ENCODE peak calls at places on chromosomes 4 and X, in ten cellular contexts. J, S, U, H, Q, C, D, T, F and Y are unnamed samples.

GRCh38 chr4:106694232-106694631 is 325.7 kb upstream of the GIMD1 start:
- DNase-seq in J (no peak), S (no peak), U (no peak), H (peak; percentile 35), Q (no peak), C (no peak), D (no peak), T (no peak), F (no peak), Y (no peak)

GRCh38 chr4:137678796-137679195 is 146.5 kb upstream of the PCDH18 start:
- DNase-seq in J (peak; percentile 39), S (no peak), U (no peak), H (peak; percentile 52), Q (no peak), C (no peak), D (peak; percentile 51), T (no peak), F (no peak), Y (peak; percentile 57)

GRCh38 chrX:100648601-100649417 is 4.8 kb downstream of the SRPX2 start:
- DNase-seq in J (peak; percentile 95), S (no peak), U (no peak), H (no peak), Q (no peak), C (no peak), D (peak; percentile 65), T (no peak), F (no peak), Y (peak; percentile 84)

GRCh38 chr4:182978152-182978827 is 61.1 kb upstream of the DCTD start:
- DNase-seq in J (peak; percentile 67), S (no peak), U (no peak), H (no peak), Q (no peak), C (no peak), D (peak; percentile 77), T (no peak), F (no peak), Y (peak; percentile 91)

GRCh38 chr4:1984406-1985191 is 24.2 kb downstream of the NELFA start:
- DNase-seq in J (no peak), S (no peak), U (peak; percentile 42), H (no peak), Q (no peak), C (peak; percentile 92), D (no peak), T (no peak), F (no peak), Y (no peak)

GRCh38 chr4:5932021-5932553 is 39.2 kb upstream of the CRMP1 start:
- DNase-seq in J (no peak), S (no peak), U (peak; percentile 64), H (no peak), Q (no peak), C (no peak), D (no peak), T (peak; percentile 93), F (no peak), Y (no peak)

GRCh38 chrX:16023790-16024734 is 99.3 kb upstream of the GRPR start:
- DNase-seq in J (peak; percentile 11), S (no peak), U (no peak), H (no peak), Q (peak; percentile 4), C (no peak), D (peak; percentile 43), T (no peak), F (no peak), Y (peak; percentile 61)

GRCh38 chrX:108000751-108001150 is 18.6 kb upstream of the TEX13B start:
- DNase-seq in J (peak; percentile 11), S (no peak), U (peak; percentile 26), H (no peak), Q (no peak), C (no peak), D (no peak), T (no peak), F (no peak), Y (peak; percentile 56)

GRCh38 chr4:108170729-108171540 is 2.2 kb upstream of the LEF1 start:
- DNase-seq in J (no peak), S (no peak), U (no peak), H (no peak), Q (peak; percentile 30), C (no peak), D (no peak), T (no peak), F (no peak), Y (no peak)

GRCh38 chr4:140755811-140756291 is 334 bp downstream of the TBC1D9 start:
- DNase-seq in J (peak; percentile 55), S (peak; percentile 12), U (peak; percentile 84), H (peak; percentile 10), Q (peak; percentile 51), C (peak; percentile 81), D (peak; percentile 57), T (no peak), F (no peak), Y (peak; percentile 41)

GRCh38 chr4:145279122-145279960 is 99.0 kb upstream of the OTUD4 start:
- DNase-seq in J (peak; percentile 67), S (no peak), U (no peak), H (no peak), Q (no peak), C (peak; percentile 12), D (peak; percentile 74), T (peak; percentile 5), F (no peak), Y (peak; percentile 82)

GRCh38 chrX:16578218-16578617 is 71.7 kb upstream of the S100G start:
- DNase-seq in J (peak; percentile 60), S (no peak), U (no peak), H (no peak), Q (no peak), C (no peak), D (peak; percentile 54), T (no peak), F (no peak), Y (peak; percentile 58)

GRCh38 chrX:64850371-64851082 is 125.7 kb downstream of the ZC4H2 start:
- DNase-seq in J (no peak), S (peak; percentile 37), U (no peak), H (no peak), Q (no peak), C (no peak), D (no peak), T (no peak), F (no peak), Y (no peak)

GRCh38 chr4:127540497-127541026 is 92.2 kb upstream of the INTU start:
- DNase-seq in J (no peak), S (no peak), U (no peak), H (no peak), Q (no peak), C (no peak), D (no peak), T (no peak), F (no peak), Y (no peak)

GRCh38 chr4:8385106-8385505 is 55.4 kb downstream of the ACOX3 start:
- DNase-seq in J (no peak), S (no peak), U (no peak), H (no peak), Q (no peak), C (no peak), D (no peak), T (no peak), F (no peak), Y (no peak)

GRCh38 chr4:73208376-73208775 is 50.2 kb downstream of the ANKRD17 start:
- DNase-seq in J (peak; percentile 61), S (no peak), U (no peak), H (no peak), Q (no peak), C (no peak), D (peak; percentile 66), T (no peak), F (peak; percentile 19), Y (peak; percentile 65)

GRCh38 chrX:136059350-136059749 is 74.1 kb downstream of the SLC9A6 start:
- DNase-seq in J (no peak), S (no peak), U (no peak), H (no peak), Q (no peak), C (no peak), D (no peak), T (no peak), F (no peak), Y (no peak)

GRCh38 chrX:42615161-42615563 is 162.8 kb downstream of the PPP1R2C start:
- DNase-seq in J (no peak), S (peak; percentile 15), U (peak; percentile 58), H (no peak), Q (no peak), C (no peak), D (peak; percentile 3), T (no peak), F (no peak), Y (no peak)

GRCh38 chr4:124738994-124739393 is 26.5 kb upstream of the ANKRD50 start:
- DNase-seq in J (no peak), S (no peak), U (no peak), H (no peak), Q (peak; percentile 3), C (no peak), D (no peak), T (no peak), F (no peak), Y (no peak)

GRCh38 chr4:188032583-188032982 is 37.0 kb downstream of the ZFP42 start:
- DNase-seq in J (no peak), S (no peak), U (no peak), H (no peak), Q (peak; percentile 51), C (no peak), D (no peak), T (no peak), F (no peak), Y (no peak)

GRCh38 chr4:163666335-163666888 is 171.9 kb downstream of the TMA16 start:
- DNase-seq in J (no peak), S (no peak), U (no peak), H (peak; percentile 65), Q (no peak), C (no peak), D (no peak), T (no peak), F (no peak), Y (no peak)

GRCh38 chr4:118587946-118588345 is 97.2 kb upstream of the METTL14 start:
- DNase-seq in J (no peak), S (no peak), U (no peak), H (no peak), Q (no peak), C (no peak), D (no peak), T (no peak), F (no peak), Y (no peak)

GRCh38 chr4:77225022-77225421 is 68.0 kb downstream of the CCNG2 start:
- DNase-seq in J (no peak), S (no peak), U (no peak), H (no peak), Q (no peak), C (no peak), D (no peak), T (no peak), F (no peak), Y (no peak)

GRCh38 chrX:71533850-71534515 is 1.1 kb downstream of the OGT start:
- DNase-seq in J (peak; percentile 55), S (peak; percentile 73), U (peak; percentile 60), H (peak; percentile 20), Q (peak; percentile 47), C (peak; percentile 42), D (peak; percentile 58), T (peak; percentile 18), F (no peak), Y (peak; percentile 52)

GRCh38 chr4:57053508-57053907 is 56.7 kb downstream of the IGFBP7 start:
- DNase-seq in J (peak; percentile 84), S (no peak), U (no peak), H (no peak), Q (no peak), C (no peak), D (peak; percentile 13), T (no peak), F (no peak), Y (no peak)

GRCh38 chrX:153909024-153909979 is 4.8 kb downstream of the AVPR2 start:
- DNase-seq in J (no peak), S (no peak), U (no peak), H (no peak), Q (no peak), C (peak; percentile 71), D (no peak), T (no peak), F (no peak), Y (no peak)

GRCh38 chr4:115113382-115114106 is at the start of gene NDST4:
- DNase-seq in J (peak; percentile 85), S (no peak), U (peak; percentile 50), H (no peak), Q (peak; percentile 79), C (no peak), D (no peak), T (peak; percentile 39), F (no peak), Y (peak; percentile 85)

GRCh38 chr4:83516042-83516772 is 19.7 kb upstream of the GPAT3 start:
- DNase-seq in J (peak; percentile 20), S (no peak), U (no peak), H (no peak), Q (no peak), C (no peak), D (peak; percentile 76), T (no peak), F (no peak), Y (peak; percentile 44)